ENCODE peak calls at places on chromosome 4, in nine cellular contexts. S, I, H, N, K, Z, T, L and Y are unnamed samples.
A peak's percentile ranks its signal among the peaks of the same experiment; 100 is the strongest.

GRCh38 chr4:186651624-186652023 is 72.0 kb downstream of the FAT1 start:
- DNase-seq in K (no peak), N (no peak), S (no peak), H (peak; percentile 62), I (no peak), T (peak; percentile 33), Z (no peak), L (no peak), Y (no peak)

GRCh38 chr4:183353557-183353956 is 31.3 kb upstream of the CLDN24 start:
- DNase-seq in L (no peak), K (no peak), Z (no peak), T (no peak), N (no peak), H (no peak), I (no peak), S (no peak), Y (no peak)

GRCh38 chr4:127997534-127998388 is 32.6 kb downstream of the ABHD18 start:
- DNase-seq in N (no peak), I (peak; percentile 88), K (peak; percentile 42), H (no peak), S (no peak), L (peak; percentile 34), T (peak; percentile 12), Z (no peak), Y (no peak)

GRCh38 chr4:154234576-154234975 is 257.0 kb downstream of the DCHS2 start:
- DNase-seq in K (no peak), L (no peak), T (no peak), S (no peak), Z (no peak), H (no peak), N (no peak), I (no peak), Y (no peak)

GRCh38 chr4:38177035-38177791 is 217.0 kb downstream of the PTTG2 start:
- DNase-seq in L (no peak), I (no peak), S (peak; percentile 65), H (no peak), Z (peak; percentile 28), T (no peak), N (peak; percentile 13), K (peak; percentile 14), Y (no peak)

GRCh38 chr4:88745581-88746163 is 48.0 kb upstream of the NAP1L5 start:
- DNase-seq in I (no peak), L (no peak), K (no peak), H (no peak), T (no peak), N (no peak), S (no peak), Z (no peak), Y (no peak)

GRCh38 chr4:101393256-101393655 is 45.9 kb upstream of the PPP3CA start:
- DNase-seq in S (no peak), K (no peak), H (no peak), I (no peak), L (peak; percentile 22), T (peak; percentile 15), N (no peak), Z (no peak), Y (no peak)

GRCh38 chr4:38634047-38634759 is 29.8 kb upstream of the KLF3 start:
- DNase-seq in K (no peak), H (no peak), I (no peak), L (peak; percentile 22), S (no peak), Z (no peak), N (no peak), T (no peak), Y (no peak)

GRCh38 chr4:155529197-155529596 is 137.5 kb upstream of the GUCY1A1 start:
- DNase-seq in Z (no peak), K (no peak), S (no peak), H (no peak), T (peak; percentile 23), L (peak; percentile 5), I (peak; percentile 7), N (no peak), Y (no peak)

GRCh38 chr4:118869808-118870342 is 18.8 kb upstream of the SYNPO2 start:
- DNase-seq in T (no peak), L (no peak), S (no peak), H (no peak), Z (no peak), N (no peak), I (no peak), K (no peak), Y (no peak)

GRCh38 chr4:76558391-76559235 is 123.6 kb downstream of the SHROOM3 start:
- DNase-seq in K (no peak), T (peak; percentile 44), L (no peak), Z (no peak), I (no peak), S (no peak), N (no peak), H (no peak), Y (no peak)

GRCh38 chr4:41122775-41123174 is 91.6 kb downstream of the APBB2 start:
- DNase-seq in S (no peak), I (no peak), Z (no peak), L (no peak), H (no peak), N (no peak), K (no peak), T (peak; percentile 37), Y (no peak)